ENCODE peak calls at places on chromosomes 4 and X, in seven cellular contexts. G, S, Q, I, D, O and E are unnamed samples.

GRCh38 chr4:158446106-158446505 is 75.6 kb upstream of the RXFP1 start:
- DNase-seq in D (no peak), I (no peak), O (no peak), G (no peak), Q (peak), S (no peak), E (no peak)

GRCh38 chr4:110197421-110198398 is 705 bp downstream of the ELOVL6 start:
- DNase-seq in I (no peak), S (peak), O (no peak), G (peak), Q (peak), D (peak), E (peak)

GRCh38 chrX:124524852-124525251 is 178.5 kb downstream of the SH2D1A start:
- DNase-seq in D (peak), S (no peak), G (no peak), I (no peak), Q (no peak), O (no peak), E (no peak)

GRCh38 chr4:14749910-14750309 is 252.4 kb upstream of the CPEB2 start:
- DNase-seq in I (no peak), G (no peak), Q (peak), O (no peak), D (peak), S (peak), E (no peak)

GRCh38 chr4:21986312-21986711 is 37.7 kb upstream of the KCNIP4 start:
- DNase-seq in I (no peak), G (no peak), D (no peak), Q (no peak), O (no peak), S (no peak), E (no peak)

GRCh38 chr4:80204433-80204832 is 7.1 kb downstream of the PRDM8 start:
- DNase-seq in I (no peak), D (no peak), G (no peak), S (no peak), O (no peak), Q (no peak), E (no peak)

GRCh38 chrX:128906753-128907152 is 616.5 kb downstream of the SMARCA1 start:
- DNase-seq in S (no peak), D (no peak), G (no peak), I (no peak), O (no peak), Q (no peak), E (no peak)

GRCh38 chr4:128068927-128069326 is 7.8 kb downstream of the LARP1B start:
- DNase-seq in G (no peak), Q (peak), S (peak), I (no peak), O (no peak), D (peak), E (no peak)

GRCh38 chr4:186724861-186725419 is 1.3 kb upstream of the FAT1 start:
- DNase-seq in D (no peak), S (no peak), G (no peak), O (no peak), I (no peak), Q (peak), E (no peak)

GRCh38 chr4:32117696-32118095 is 1397.5 kb downstream of the PCDH7 start:
- DNase-seq in I (no peak), G (no peak), D (no peak), Q (no peak), O (no peak), S (no peak), E (no peak)

GRCh38 chr4:860561-860960 is 34.6 kb upstream of the CPLX1 start:
- DNase-seq in Q (no peak), D (no peak), G (no peak), I (no peak), S (no peak), O (no peak), E (no peak)
- TF ChIP-seq CTCF in Q (no peak), D (no peak), G (no peak), I (no peak), S (no peak), O (no peak), E (no peak)

DNA sequence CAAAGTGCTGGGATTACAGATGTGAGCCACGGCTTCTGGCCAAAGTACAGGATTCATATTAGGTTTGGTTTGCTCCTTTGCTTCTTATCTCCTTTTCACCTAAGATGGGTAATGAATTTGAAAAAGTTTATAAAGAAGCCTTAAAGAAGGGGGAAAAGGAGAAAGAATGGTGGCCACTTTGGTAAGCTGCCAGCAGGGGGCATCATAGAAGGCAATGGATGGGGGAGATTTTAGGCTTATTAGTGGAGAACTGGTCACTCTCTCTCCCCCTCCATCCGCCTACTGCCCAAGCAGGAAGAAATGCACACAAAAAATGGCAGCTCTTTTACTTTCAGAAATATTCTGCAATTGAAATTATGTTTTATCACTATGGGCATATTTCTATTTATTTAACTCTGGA is 32.0 kb downstream of the SPARCL1 start:
- DNase-seq in S (peak), G (no peak), Q (no peak), O (no peak), D (no peak), I (no peak), E (no peak)
- TF ChIP-seq CTCF in S (peak), G (peak), Q (peak), O (no peak), D (peak), I (peak), E (peak)

GRCh38 chr4:111475001-111475400 is 670.3 kb upstream of the FAM241A start:
- DNase-seq in D (peak), O (no peak), Q (peak), I (no peak), G (no peak), S (no peak), E (peak)
- TF ChIP-seq CTCF in D (peak), O (no peak), Q (peak), I (peak), G (no peak), S (no peak), E (peak)

GRCh38 chr4:156971168-156971601 is 414 bp downstream of the PDGFC start:
- DNase-seq in O (peak), S (no peak), I (no peak), G (peak), Q (no peak), D (peak), E (peak)

GRCh38 chr4:156969136-156969535 is 2.5 kb downstream of the PDGFC start:
- DNase-seq in I (no peak), G (no peak), D (no peak), Q (no peak), O (no peak), S (no peak), E (no peak)

GRCh38 chr4:156971623-156972369 is at the start of gene PDGFC:
- DNase-seq in G (peak), I (no peak), D (peak), Q (peak), S (no peak), O (peak), E (peak)

GRCh38 chr4:156972370-156972980 is 876 bp upstream of the PDGFC start:
- DNase-seq in O (no peak), S (no peak), G (no peak), I (no peak), Q (no peak), D (no peak), E (no peak)

GRCh38 chr4:156970501-156971167 is 965 bp downstream of the PDGFC start:
- DNase-seq in S (no peak), I (no peak), O (peak), G (peak), D (peak), Q (no peak), E (peak)
- TF ChIP-seq CTCF in S (no peak), I (peak), O (no peak), G (no peak), D (peak), Q (peak), E (peak)

DNA sequence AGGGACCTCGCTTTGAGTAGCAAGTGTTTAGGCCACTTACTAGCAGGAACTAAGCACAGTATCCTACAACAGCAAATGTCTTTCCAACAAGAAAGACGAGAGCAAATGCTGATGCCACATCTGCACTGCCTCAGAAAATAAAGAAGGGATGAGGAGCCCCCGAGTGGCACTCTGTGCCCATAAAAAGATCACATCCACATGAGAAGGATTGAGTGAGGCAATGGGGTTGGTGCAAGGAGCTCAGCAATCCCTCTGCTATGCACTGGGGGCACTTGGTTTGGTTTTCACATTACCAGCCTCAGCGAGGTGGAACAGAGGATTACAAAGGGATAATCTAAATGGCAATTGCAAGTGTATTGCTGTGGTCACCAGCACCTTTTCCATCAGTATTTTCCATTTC is 252.8 kb upstream of the SLC7A11 start:
- DNase-seq in I (no peak), Q (peak), D (no peak), O (no peak), G (no peak), S (peak), E (no peak)
- TF ChIP-seq CTCF in I (no peak), Q (peak), D (peak), O (no peak), G (no peak), S (peak), E (no peak)

DNA sequence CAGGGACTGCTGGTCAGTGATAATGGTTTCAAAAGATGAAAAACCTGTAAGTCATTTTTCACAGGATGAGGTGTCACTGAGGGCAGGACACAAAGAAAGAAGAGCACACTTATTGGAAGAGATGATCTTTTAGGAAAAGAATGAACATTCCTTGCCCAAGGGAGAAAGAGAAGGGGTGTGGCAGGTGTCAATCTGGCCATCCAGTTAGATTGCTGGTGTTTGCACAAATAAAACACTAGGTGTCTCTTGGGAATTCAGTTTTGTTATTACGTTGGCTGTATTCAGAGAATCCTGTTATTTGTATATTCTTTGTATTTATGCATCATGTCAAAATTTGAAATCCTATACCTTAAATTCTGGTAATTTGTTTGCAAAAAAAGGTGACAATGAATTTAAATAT is 244.4 kb downstream of the GPAT3 start:
- DNase-seq in Q (no peak), O (no peak), G (no peak), S (no peak), D (no peak), I (no peak), E (no peak)
- TF ChIP-seq CTCF in Q (no peak), O (no peak), G (no peak), S (no peak), D (peak), I (no peak), E (no peak)

DNA sequence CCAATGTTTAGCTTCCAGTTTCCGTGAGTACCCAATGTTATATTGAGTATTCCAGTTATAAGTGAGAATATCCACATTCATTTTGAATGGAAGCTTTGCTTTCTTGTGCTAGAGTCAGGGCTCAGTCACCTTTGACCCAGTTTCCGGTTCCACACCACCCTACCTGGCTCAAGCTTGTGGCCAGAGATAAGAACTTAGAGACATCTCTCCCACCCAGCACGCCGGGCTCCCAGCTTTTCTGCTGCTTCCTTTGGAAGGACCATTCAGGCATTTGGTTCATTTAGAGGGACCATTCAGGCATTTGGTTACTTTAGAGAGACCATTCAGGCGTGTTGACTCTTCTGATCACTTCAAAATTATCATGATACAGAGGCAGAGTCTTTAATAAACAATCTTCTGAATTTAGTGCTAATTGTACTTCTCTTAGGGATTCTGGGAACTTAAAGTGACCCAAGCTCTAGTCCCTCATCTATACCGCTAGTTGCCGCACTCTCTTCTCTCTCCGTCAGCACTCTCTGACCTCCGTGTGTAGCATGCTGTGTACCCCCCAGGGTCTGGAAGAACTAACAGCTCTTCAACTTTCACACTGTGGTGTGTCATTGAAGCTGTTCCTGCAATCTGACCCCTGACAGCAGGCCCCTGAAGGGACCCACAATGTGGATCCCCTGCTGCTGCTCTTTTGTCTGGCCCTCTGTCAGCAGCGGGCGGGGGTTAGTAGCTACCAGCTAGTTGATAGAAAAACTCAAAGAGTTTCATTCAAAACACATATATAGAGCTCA is 943.1 kb downstream of the ARAP2 start:
- DNase-seq in S (no peak), I (no peak), Q (no peak), O (no peak), G (no peak), D (no peak), E (no peak)
- TF ChIP-seq CTCF in S (no peak), I (no peak), Q (no peak), O (no peak), G (no peak), D (no peak), E (no peak)